ENCODE peak calls at places on chromosomes 12 and 14, in seven cellular contexts. P, M, B, G, L, Y and N are unnamed samples.

GRCh38 chr14:93996130-93996695 is 888 bp upstream of the CCDC197 start:
- DNase-seq in G (no peak), Y (no peak), M (no peak), B (no peak), L (no peak), P (no peak), N (no peak)

GRCh38 chr12:56718636-56719035 is 6.5 kb downstream of the NACA start:
- DNase-seq in Y (no peak), B (peak), P (no peak), L (no peak), M (no peak), G (no peak), N (no peak)

GRCh38 chr12:19741132-19741489 is 301.8 kb downstream of the AEBP2 start:
- DNase-seq in P (no peak), L (no peak), B (no peak), Y (no peak), G (no peak), M (no peak), N (no peak)

GRCh38 chr12:20350495-20350894 is 17.8 kb upstream of the PDE3A start:
- DNase-seq in M (no peak), L (no peak), G (no peak), Y (no peak), B (no peak), P (no peak), N (no peak)

GRCh38 chr12:130881548-130881947 is 9.7 kb downstream of the RAN start:
- DNase-seq in L (no peak), P (no peak), B (no peak), M (no peak), G (no peak), Y (no peak), N (no peak)

GRCh38 chr12:75754698-75755097 is 243.3 kb upstream of the KRR1 start:
- DNase-seq in P (no peak), Y (peak), B (no peak), G (no peak), L (no peak), M (no peak), N (no peak)

GRCh38 chr12:107564946-107565345 is 120.7 kb upstream of the PWP1 start:
- DNase-seq in Y (peak), P (no peak), L (no peak), M (no peak), B (no peak), G (no peak), N (no peak)

GRCh38 chr14:52354257-52354656 is 40.1 kb downstream of the PTGER2 start:
- DNase-seq in B (no peak), L (no peak), Y (no peak), P (no peak), G (no peak), M (no peak), N (no peak)

GRCh38 chr12:23368590-23368989 is 580.9 kb downstream of the SOX5 start:
- DNase-seq in L (no peak), B (no peak), Y (no peak), P (no peak), G (no peak), M (no peak), N (no peak)